ENCODE peak calls at places on chromosomes 4 and X, in eight cellular contexts. S is heart left ventricle, D is thyroid gland, L is upper lobe of right lung, G is fibroblast of lung, P is left lung, I is mucosa of descending colon, U is uterus. C is an unnamed sample.
A peak's percentile ranks its signal among the peaks of the same experiment; 100 is the strongest.

GRCh38 chr4:38523524-38524448 is 140.2 kb upstream of the KLF3 start:
- DNase-seq in S (no peak), D (no peak), L (no peak), G (peak; percentile 3), P (peak; percentile 38), I (no peak), U (no peak), C (no peak)

GRCh38 chr4:48639816-48640215 is 140.3 kb downstream of the FRYL start:
- DNase-seq in S (no peak), D (no peak), L (no peak), G (no peak), P (no peak), I (no peak), U (no peak), C (no peak)

GRCh38 chr4:141636771-141637460 is 533 bp downstream of the IL15 start:
- DNase-seq in S (peak; percentile 48), D (peak; percentile 70), L (peak; percentile 77), G (peak; percentile 69), P (peak; percentile 47), I (peak; percentile 74), U (peak; percentile 29), C (peak; percentile 51)

GRCh38 chr4:25792843-25793242 is 69.9 kb downstream of the SEL1L3 start:
- DNase-seq in S (no peak), D (no peak), L (no peak), G (no peak), P (no peak), I (no peak), U (no peak), C (no peak)

GRCh38 chr4:89661490-89661889 is 175.5 kb downstream of the SNCA start:
- DNase-seq in S (no peak), D (no peak), L (no peak), G (peak; percentile 78), P (no peak), I (no peak), U (no peak), C (peak; percentile 33)

GRCh38 chrX:129823523-129823922 is 20.2 kb downstream of the ZDHHC9 start:
- DNase-seq in S (no peak), D (no peak), L (no peak), G (no peak), P (no peak), I (no peak), U (no peak), C (no peak)

GRCh38 chrX:7109838-7110793 is 37.4 kb upstream of the STS start:
- DNase-seq in S (no peak), D (peak; percentile 6), L (no peak), G (no peak), P (no peak), I (no peak), U (no peak), C (no peak)

GRCh38 chrX:151974336-151975227 is at the start of gene GABRE:
- DNase-seq in S (peak; percentile 57), D (peak; percentile 66), L (peak; percentile 79), G (peak; percentile 58), P (peak; percentile 45), I (peak; percentile 77), U (peak; percentile 65), C (peak; percentile 59)

GRCh38 chr4:80471701-80472100 is 136.2 kb downstream of the CFAP299 start:
- DNase-seq in S (no peak), D (peak; percentile 78), L (peak; percentile 69), G (peak; percentile 44), P (peak; percentile 52), I (peak; percentile 66), U (no peak), C (peak; percentile 11)

GRCh38 chr4:29970626-29971025 is 749.5 kb upstream of the PCDH7 start:
- DNase-seq in S (no peak), D (no peak), L (no peak), G (peak; percentile 1), P (no peak), I (no peak), U (no peak), C (no peak)

GRCh38 chrX:150700107-150700506 is 6.9 kb downstream of the MTMR1 start:
- DNase-seq in S (no peak), D (no peak), L (no peak), G (no peak), P (no peak), I (no peak), U (no peak), C (no peak)

GRCh38 chrX:85109235-85109634 is 105.6 kb downstream of the APOOL start:
- DNase-seq in S (no peak), D (no peak), L (no peak), G (no peak), P (no peak), I (no peak), U (no peak), C (peak; percentile 4)

GRCh38 chrX:123481908-123482873 is 250.7 kb downstream of the THOC2 start:
- DNase-seq in S (no peak), D (no peak), L (no peak), G (peak; percentile 73), P (no peak), I (no peak), U (peak; percentile 26), C (peak; percentile 69)

GRCh38 chrX:134240209-134240608 is 3.2 kb downstream of the CCDC160 start:
- DNase-seq in S (no peak), D (no peak), L (no peak), G (no peak), P (no peak), I (no peak), U (no peak), C (no peak)

GRCh38 chrX:134236690-134237362 is at the start of gene CCDC160:
- DNase-seq in S (peak; percentile 30), D (peak; percentile 64), L (peak; percentile 73), G (peak; percentile 38), P (peak; percentile 46), I (peak; percentile 43), U (peak; percentile 14), C (peak; percentile 3)

GRCh38 chrX:134237363-134237702 is 351 bp downstream of the CCDC160 start:
- DNase-seq in S (no peak), D (peak; percentile 5), L (no peak), G (no peak), P (no peak), I (no peak), U (no peak), C (no peak)

GRCh38 chrX:134241960-134242619 is 5.1 kb downstream of the CCDC160 start:
- DNase-seq in S (no peak), D (no peak), L (no peak), G (no peak), P (no peak), I (no peak), U (no peak), C (no peak)

GRCh38 chrX:134239016-134239415 is 2.0 kb downstream of the CCDC160 start:
- DNase-seq in S (no peak), D (no peak), L (no peak), G (no peak), P (no peak), I (no peak), U (no peak), C (no peak)
- H3K4me3 ChIP-seq in S (no peak overlapping the region), D (no peak overlapping the region), L (no peak overlapping the region), G (no peak overlapping the region), P (no peak overlapping the region), I (no peak overlapping the region), U (no peak overlapping the region), C (no peak overlapping the region)

GRCh38 chr4:148056879-148057278 is 325.0 kb downstream of the ARHGAP10 start:
- DNase-seq in S (peak; percentile 63), D (peak; percentile 13), L (peak; percentile 74), G (peak; percentile 77), P (peak; percentile 77), I (peak; percentile 50), U (no peak), C (peak; percentile 70)
- TF ChIP-seq CTCF in S (no peak), D (no peak), L (peak; percentile 37), G (no peak), P (no peak), I (no peak), U (no peak), C (no peak)

DNA sequence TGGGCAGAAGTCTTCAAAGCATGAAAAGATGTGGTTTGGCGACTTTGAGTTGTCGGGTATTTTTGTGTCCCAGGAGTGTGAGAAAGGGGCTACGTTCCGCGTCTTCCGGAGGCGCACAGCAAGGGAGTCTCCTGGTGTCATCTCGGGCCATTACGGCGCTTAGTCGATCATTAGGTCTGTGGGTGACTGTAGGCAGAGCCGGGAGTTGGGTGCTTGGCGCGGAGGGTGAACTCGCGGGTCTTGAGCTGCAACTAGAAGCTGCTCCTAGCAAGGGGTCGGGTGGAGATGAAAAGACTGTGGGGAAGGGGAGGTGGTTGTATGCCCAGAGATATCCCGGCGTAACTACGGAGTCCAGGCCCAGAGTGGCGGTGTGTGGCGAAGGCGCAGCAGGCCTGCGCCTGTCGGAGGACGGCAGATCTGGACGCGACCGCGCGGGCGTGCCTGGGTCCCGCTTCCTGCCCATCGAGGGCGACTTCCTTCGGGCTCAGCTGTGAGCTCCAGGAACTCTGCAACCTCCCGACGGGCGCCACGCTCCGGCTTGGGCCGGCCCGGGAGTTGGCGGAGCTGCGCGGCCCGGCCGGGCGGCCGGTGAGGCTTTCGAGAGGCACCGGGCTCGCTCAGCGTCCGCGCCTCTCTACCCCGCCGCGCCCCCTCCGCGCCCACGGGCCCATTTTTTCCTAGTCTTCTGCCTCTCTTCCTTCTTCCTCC is 2.7 kb upstream of the NKX3-2 start:
- DNase-seq in S (no peak), D (no peak), L (no peak), G (no peak), P (no peak), I (peak; percentile 55), U (no peak), C (no peak)
- H3K4me3 ChIP-seq in S (peak overlapping the region; percentile 26), D (no peak overlapping the region), L (peak overlapping the region; percentile 36), G (peak overlapping the region; percentile 40), P (no peak overlapping the region), I (no peak overlapping the region), U (no peak overlapping the region), C (no peak overlapping the region)

GRCh38 chr4:121693450-121693849 is 3.3 kb downstream of the ANXA5 start:
- DNase-seq in S (no peak), D (no peak), L (no peak), G (peak; percentile 53), P (no peak), I (no peak), U (no peak), C (no peak)

GRCh38 chr4:121696641-121697461 is at the start of gene ANXA5:
- DNase-seq in S (peak; percentile 94), D (peak; percentile 93), L (peak; percentile 96), G (peak; percentile 87), P (peak; percentile 91), I (peak; percentile 93), U (peak; percentile 88), C (peak; percentile 86)

GRCh38 chr4:121697626-121698025 is 846 bp upstream of the ANXA5 start:
- DNase-seq in S (no peak), D (no peak), L (no peak), G (no peak), P (no peak), I (no peak), U (no peak), C (no peak)

GRCh38 chr4:121698119-121698732 is 1.4 kb upstream of the ANXA5 start:
- DNase-seq in S (peak; percentile 47), D (no peak), L (no peak), G (no peak), P (no peak), I (no peak), U (no peak), C (no peak)

DNA sequence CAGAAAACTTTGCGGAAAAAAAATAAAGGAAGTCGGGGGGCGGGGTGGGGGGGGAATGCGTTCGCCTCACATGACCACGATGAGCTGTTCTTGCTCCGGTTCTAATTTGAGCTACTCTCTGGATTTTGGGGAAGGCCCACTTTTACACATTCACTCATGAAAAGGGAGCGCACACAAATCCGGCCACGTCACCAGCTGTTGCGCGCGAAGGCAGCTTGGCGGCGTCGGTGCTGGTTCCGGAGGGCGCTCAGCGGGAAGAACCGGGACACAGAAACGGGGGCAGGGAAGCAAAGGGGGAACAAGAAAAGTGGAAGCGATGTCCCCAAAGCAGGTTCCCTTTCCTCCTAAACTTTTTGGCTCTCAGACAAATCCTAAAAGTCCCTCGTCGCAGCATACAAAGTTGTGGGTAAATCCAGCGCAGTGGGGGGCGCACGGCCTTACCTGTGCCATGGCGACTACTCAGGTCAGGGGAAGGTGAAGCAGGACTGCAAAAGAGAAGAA is 590 bp downstream of the ANXA5 start:
- DNase-seq in S (peak; percentile 87), D (peak; percentile 78), L (peak; percentile 90), G (peak; percentile 85), P (peak; percentile 85), I (peak; percentile 80), U (peak; percentile 89), C (peak; percentile 91)
- TF ChIP-seq CTCF in S (peak; percentile 34), D (peak; percentile 16), L (peak; percentile 28), G (no peak), P (no peak), I (peak; percentile 17), U (peak; percentile 21), C (no peak)